ENCODE peak calls at places on chromosomes 5 and 9, in eight cellular contexts. Q is lower lobe of right lung, I is ELR, K is Calu3, H is AG08395, Y is epithelial cell of esophagus, B is hippocampal formation, C is RKO. V is an unnamed sample.

GRCh38 chr5:1517838-1518237 is 5.9 kb downstream of the LPCAT1 start:
- DNase-seq in H (no peak), B (no peak), Y (no peak), K (no peak), Q (peak; percentile 52), I (no peak), C (no peak), V (no peak)

GRCh38 chr9:91036356-91036755 is 234.7 kb downstream of the SYK start:
- DNase-seq in C (no peak), I (no peak), H (no peak), K (no peak), Q (no peak), Y (no peak), B (no peak), V (no peak)

GRCh38 chr9:4515958-4516375 is 25.7 kb downstream of the SLC1A1 start:
- DNase-seq in Y (no peak), B (peak; percentile 40), K (no peak), C (no peak), H (peak; percentile 41), Q (no peak), I (no peak), V (no peak)

GRCh38 chr5:6708814-6709213 is 4.4 kb upstream of the TENT4A start:
- DNase-seq in B (no peak), C (no peak), H (no peak), Q (no peak), K (no peak), Y (no peak), I (no peak), V (no peak)

GRCh38 chr5:180494510-180495181 is 467 bp downstream of the CNOT6 start:
- DNase-seq in C (no peak), Y (peak; percentile 29), K (peak; percentile 47), B (peak; percentile 24), H (peak; percentile 46), I (peak; percentile 40), Q (peak; percentile 70), V (no peak)

GRCh38 chr9:36207016-36207415 is 16.3 kb downstream of the CLTA start:
- DNase-seq in C (peak; percentile 21), K (no peak), I (peak; percentile 61), Y (peak; percentile 36), B (peak; percentile 61), Q (no peak), H (peak; percentile 52), V (no peak)

GRCh38 chr9:2725929-2726328 is 8.6 kb downstream of the KCNV2 start:
- DNase-seq in K (no peak), C (no peak), Y (no peak), H (no peak), I (no peak), Q (no peak), B (no peak), V (no peak)

GRCh38 chr5:64397552-64397951 is 108.3 kb upstream of the RGS7BP start:
- DNase-seq in K (no peak), Q (no peak), B (no peak), C (no peak), I (no peak), H (no peak), Y (no peak), V (no peak)

GRCh38 chr5:99929067-99929805 is 605.9 kb upstream of the FAM174A start:
- DNase-seq in H (no peak), B (no peak), Q (no peak), Y (no peak), K (no peak), C (no peak), I (no peak), V (no peak)

GRCh38 chr5:169216864-169217263 is 84.1 kb downstream of the SLIT3 start:
- DNase-seq in Q (no peak), C (no peak), B (no peak), Y (no peak), H (no peak), K (no peak), I (no peak), V (no peak)

GRCh38 chr5:80998590-80998979 is 38.4 kb downstream of the RASGRF2 start:
- DNase-seq in I (no peak), Q (no peak), C (no peak), H (no peak), K (no peak), B (no peak), Y (no peak), V (no peak)

GRCh38 chr5:72628771-72629313 is 121.6 kb upstream of the ZNF366 start:
- DNase-seq in H (no peak), I (no peak), B (no peak), C (no peak), Q (no peak), Y (no peak), K (no peak), V (no peak)

GRCh38 chr9:134571326-134571871 is 70.2 kb upstream of the COL5A1 start:
- DNase-seq in H (no peak), K (no peak), B (no peak), I (no peak), Y (no peak), Q (no peak), C (no peak), V (no peak)

GRCh38 chr9:137130176-137130755 is 8.7 kb upstream of the GRIN1 start:
- DNase-seq in C (no peak), I (peak; percentile 49), Y (no peak), Q (no peak), K (peak; percentile 10), B (no peak), H (no peak), V (no peak)

GRCh38 chr5:126168785-126169184 is 254.4 kb upstream of the GRAMD2B start:
- DNase-seq in Q (no peak), K (no peak), Y (no peak), C (no peak), I (no peak), B (no peak), H (no peak), V (no peak)

GRCh38 chr5:90613918-90614504 is 55.4 kb downstream of the ADGRV1 start:
- DNase-seq in C (no peak), K (no peak), Y (no peak), B (no peak), I (peak; percentile 7), Q (no peak), H (no peak), V (no peak)

GRCh38 chr5:2009986-2010914 is 127.5 kb upstream of the IRX4 start:
- DNase-seq in K (no peak), H (no peak), B (no peak), I (no peak), Q (no peak), C (no peak), Y (no peak), V (no peak)

GRCh38 chr5:141514330-141515111 is 25.6 kb downstream of the PCDHGC5 start:
- DNase-seq in H (peak; percentile 49), Q (no peak), C (no peak), B (no peak), Y (peak; percentile 96), K (no peak), I (peak; percentile 69), V (peak; percentile 60)

GRCh38 chr5:55427157-55427556 is 107.6 kb downstream of the PLPP1 start:
- DNase-seq in H (peak; percentile 36), C (peak; percentile 27), K (no peak), Y (no peak), Q (no peak), I (peak; percentile 54), B (no peak), V (no peak)

GRCh38 chr9:80213613-80214012 is 641.8 kb downstream of the TLE4 start:
- DNase-seq in H (no peak), K (no peak), Q (no peak), B (no peak), I (no peak), C (no peak), Y (no peak), V (no peak)

GRCh38 chr5:111530298-111530740 is 18.0 kb upstream of the STARD4 start:
- DNase-seq in Y (peak; percentile 46), K (peak; percentile 57), H (peak; percentile 17), Q (peak; percentile 86), I (peak; percentile 78), C (no peak), B (no peak), V (no peak)

GRCh38 chr5:141992349-141992963 is 20.4 kb downstream of the GNPDA1 start:
- DNase-seq in C (peak; percentile 64), H (peak; percentile 61), Y (peak; percentile 76), Q (no peak), K (peak; percentile 79), B (peak; percentile 31), I (peak; percentile 74), V (no peak)

GRCh38 chr9:77956555-77956954 is 75.1 kb downstream of the GNAQ start:
- DNase-seq in Y (no peak), C (no peak), B (no peak), Q (no peak), H (no peak), K (no peak), I (no peak), V (no peak)

GRCh38 chr9:127538849-127539258 is 73.2 kb upstream of the STXBP1 start:
- DNase-seq in H (peak; percentile 69), K (no peak), B (no peak), Q (no peak), C (no peak), I (peak; percentile 66), Y (no peak), V (no peak)

GRCh38 chr5:54722846-54723433 is 205.4 kb downstream of the SNX18 start:
- DNase-seq in Y (peak; percentile 24), H (no peak), Q (no peak), C (no peak), I (peak; percentile 30), B (no peak), K (no peak), V (no peak)

GRCh38 chr5:51810592-51810991 is 427.3 kb downstream of the ISL1 start:
- DNase-seq in I (peak; percentile 32), H (no peak), K (peak; percentile 38), Q (no peak), C (peak; percentile 7), B (no peak), Y (peak; percentile 96), V (no peak)

V was measured in AG09319.